ENCODE peak calls at places on chromosomes 16 and 17, in nine cellular contexts. B, F, Q, S, Y, R, U, E and J are unnamed samples.

GRCh38 chr17:43031666-43032065 is 6.6 kb downstream of the RND2 start:
- DNase-seq in R (no peak), Q (no peak), U (no peak), B (no peak), S (no peak), E (no peak), Y (no peak), F (no peak), J (no peak)

GRCh38 chr16:88924834-88925539 is 52.0 kb downstream of the CBFA2T3 start:
- DNase-seq in Y (peak; percentile 47), R (peak; percentile 70), U (peak; percentile 90), E (peak; percentile 73), B (no peak), Q (no peak), S (no peak), F (no peak), J (peak; percentile 22)

GRCh38 chr16:24685539-24686432 is 43.7 kb upstream of the TNRC6A start:
- DNase-seq in Q (no peak), S (no peak), Y (peak; percentile 18), R (peak; percentile 68), E (peak; percentile 63), F (no peak), B (peak; percentile 34), U (peak; percentile 94), J (no peak)

GRCh38 chr17:63317166-63317845 is 128.8 kb downstream of the CYB561 start:
- DNase-seq in Y (no peak), B (no peak), R (no peak), E (no peak), S (no peak), Q (no peak), F (no peak), U (no peak), J (no peak)

GRCh38 chr16:17515421-17516210 is 44.9 kb upstream of the XYLT1 start:
- DNase-seq in Y (no peak), B (no peak), F (no peak), E (no peak), U (peak; percentile 6), Q (no peak), S (no peak), R (no peak), J (no peak)

GRCh38 chr16:86628614-86629013 is 50.3 kb downstream of the FOXL1 start:
- DNase-seq in E (no peak), F (no peak), S (no peak), Y (no peak), B (no peak), U (no peak), R (no peak), Q (no peak), J (no peak)

GRCh38 chr16:71501562-71501961 is 12.4 kb upstream of the ZNF19 start:
- DNase-seq in Q (no peak), U (no peak), R (no peak), F (no peak), E (no peak), Y (no peak), S (no peak), B (no peak), J (no peak)

GRCh38 chr17:7440113-7440822 is 956 bp downstream of the FGF11 start:
- DNase-seq in R (peak; percentile 65), E (peak; percentile 49), Q (no peak), U (peak; percentile 23), F (no peak), B (no peak), S (peak; percentile 57), Y (peak; percentile 28), J (no peak)

GRCh38 chr16:87701066-87701425 is 64.7 kb downstream of the KLHDC4 start:
- DNase-seq in B (no peak), U (no peak), R (no peak), F (no peak), S (no peak), E (no peak), Y (no peak), Q (no peak), J (no peak)

GRCh38 chr16:66489385-66489784 is 60.5 kb downstream of the TK2 start:
- DNase-seq in S (no peak), R (no peak), Q (no peak), Y (no peak), U (no peak), F (no peak), E (no peak), B (no peak), J (no peak)

GRCh38 chr17:58452738-58453137 is 35.4 kb upstream of the RNF43 start:
- DNase-seq in R (no peak), Q (no peak), Y (no peak), E (no peak), S (no peak), F (no peak), B (no peak), U (no peak), J (no peak)

GRCh38 chr17:47726796-47727703 is 6.0 kb upstream of the TBX21 start:
- DNase-seq in B (no peak), S (no peak), F (no peak), R (peak; percentile 5), Y (no peak), Q (no peak), E (no peak), U (no peak), J (no peak)

GRCh38 chr17:12627776-12628491 is 37.8 kb upstream of the MYOCD start:
- DNase-seq in Q (no peak), B (no peak), F (no peak), Y (no peak), E (no peak), U (peak; percentile 11), R (no peak), S (no peak), J (no peak)

GRCh38 chr16:65697516-65697915 is 575.7 kb upstream of the CDH11 start:
- DNase-seq in U (no peak), B (no peak), Q (no peak), Y (no peak), F (no peak), S (no peak), R (no peak), E (no peak), J (no peak)